ENCODE peak calls at places on chromosome 5, in four cellular contexts. One of them, this sample, is unnamed.

GRCh38 chr5:143055596-143056330 is 285.6 kb downstream of the ARHGAP26 start:
- DNase-seq in PC-3: no peak
- DNase-seq in cardiac fibroblast: peak
- DNase-seq in AG04450: no peak
- DNase-seq in this sample: no peak

GRCh38 chr5:55933377-55934116 is 61.2 kb downstream of the IL6ST start:
- DNase-seq in PC-3: no peak
- DNase-seq in cardiac fibroblast: peak
- DNase-seq in AG04450: no peak
- DNase-seq in this sample: no peak

GRCh38 chr5:170896779-170897178 is 35.0 kb downstream of the RANBP17 start:
- DNase-seq in PC-3: peak
- DNase-seq in cardiac fibroblast: peak
- DNase-seq in AG04450: no peak
- DNase-seq in this sample: no peak

GRCh38 chr5:55923873-55924500 is 70.8 kb downstream of the IL6ST start:
- DNase-seq in PC-3: no peak
- DNase-seq in cardiac fibroblast: no peak
- DNase-seq in AG04450: no peak
- DNase-seq in this sample: no peak

GRCh38 chr5:759781-760362 is 24.7 kb downstream of the ZDHHC11B start:
- DNase-seq in PC-3: no peak
- DNase-seq in cardiac fibroblast: no peak
- DNase-seq in AG04450: no peak
- DNase-seq in this sample: no peak

GRCh38 chr5:41252036-41252435 is 38.7 kb upstream of the C6 start:
- DNase-seq in PC-3: peak
- DNase-seq in cardiac fibroblast: peak
- DNase-seq in AG04450: peak
- DNase-seq in this sample: no peak

GRCh38 chr5:59732301-59732700 is 161.2 kb downstream of the PDE4D start:
- DNase-seq in PC-3: no peak
- DNase-seq in cardiac fibroblast: no peak
- DNase-seq in AG04450: no peak
- DNase-seq in this sample: no peak

GRCh38 chr5:167694562-167694961 is 596.9 kb upstream of the WWC1 start:
- DNase-seq in PC-3: no peak
- DNase-seq in cardiac fibroblast: no peak
- DNase-seq in AG04450: no peak
- DNase-seq in this sample: no peak

GRCh38 chr5:176514244-176514918 is 22.8 kb downstream of the RNF44 start:
- DNase-seq in PC-3: no peak
- DNase-seq in cardiac fibroblast: no peak
- DNase-seq in AG04450: no peak
- DNase-seq in this sample: no peak

GRCh38 chr5:170861855-170862766 is at the start of gene RANBP17:
- DNase-seq in PC-3: peak
- DNase-seq in cardiac fibroblast: peak
- DNase-seq in AG04450: no peak
- DNase-seq in this sample: no peak

GRCh38 chr5:97874491-97874890 is 691.4 kb upstream of the RIOK2 start:
- DNase-seq in PC-3: peak
- DNase-seq in cardiac fibroblast: no peak
- DNase-seq in AG04450: no peak
- DNase-seq in this sample: no peak

GRCh38 chr5:33491941-33492340 is 51.2 kb downstream of the TARS1 start:
- DNase-seq in PC-3: no peak
- DNase-seq in cardiac fibroblast: no peak
- DNase-seq in AG04450: peak
- DNase-seq in this sample: no peak

GRCh38 chr5:42337143-42337542 is 86.1 kb upstream of the GHR start:
- DNase-seq in PC-3: no peak
- DNase-seq in cardiac fibroblast: no peak
- DNase-seq in AG04450: no peak
- DNase-seq in this sample: no peak

GRCh38 chr5:135635471-135635870 is 56.7 kb upstream of the CXCL14 start:
- DNase-seq in PC-3: no peak
- DNase-seq in cardiac fibroblast: no peak
- DNase-seq in AG04450: no peak
- DNase-seq in this sample: no peak

GRCh38 chr5:36720688-36721087 is 114.3 kb downstream of the SLC1A3 start:
- DNase-seq in PC-3: no peak
- DNase-seq in cardiac fibroblast: no peak
- DNase-seq in AG04450: no peak
- DNase-seq in this sample: no peak

GRCh38 chr5:61496406-61497307 is 164.6 kb downstream of the ZSWIM6 start:
- DNase-seq in PC-3: no peak
- DNase-seq in cardiac fibroblast: peak
- DNase-seq in AG04450: no peak
- DNase-seq in this sample: no peak

GRCh38 chr5:106417163-106417562 is 1253.6 kb downstream of the EFNA5 start:
- DNase-seq in PC-3: no peak
- DNase-seq in cardiac fibroblast: no peak
- DNase-seq in AG04450: no peak
- DNase-seq in this sample: no peak

GRCh38 chr5:132096904-132097303 is 23.3 kb downstream of the CSF2 start:
- DNase-seq in PC-3: no peak
- DNase-seq in cardiac fibroblast: no peak
- DNase-seq in AG04450: no peak
- DNase-seq in this sample: no peak

GRCh38 chr5:88761269-88761880 is 121.6 kb downstream of the MEF2C start:
- DNase-seq in PC-3: peak
- DNase-seq in cardiac fibroblast: peak
- DNase-seq in AG04450: no peak
- DNase-seq in this sample: no peak

GRCh38 chr5:157778121-157778805 is 34.8 kb downstream of the LSM11 start:
- DNase-seq in PC-3: peak
- DNase-seq in cardiac fibroblast: peak
- DNase-seq in AG04450: no peak
- DNase-seq in this sample: peak

GRCh38 chr5:1885476-1885755 is 2.7 kb upstream of the IRX4 start:
- DNase-seq in PC-3: no peak
- DNase-seq in cardiac fibroblast: no peak
- DNase-seq in AG04450: no peak
- DNase-seq in this sample: no peak

GRCh38 chr5:52725065-52725746 is 62.5 kb upstream of the ITGA1 start:
- DNase-seq in PC-3: peak
- DNase-seq in cardiac fibroblast: peak
- DNase-seq in AG04450: no peak
- DNase-seq in this sample: peak

GRCh38 chr5:58854396-58854795 is 271.5 kb downstream of the RAB3C start:
- DNase-seq in PC-3: no peak
- DNase-seq in cardiac fibroblast: no peak
- DNase-seq in AG04450: no peak
- DNase-seq in this sample: no peak

GRCh38 chr5:172479034-172479783 is 24.9 kb upstream of the SH3PXD2B start:
- DNase-seq in PC-3: peak
- DNase-seq in cardiac fibroblast: peak
- DNase-seq in AG04450: peak
- DNase-seq in this sample: peak
- H3K4me3 ChIP-seq in PC-3: no peak
- H3K4me3 ChIP-seq in cardiac fibroblast: no peak
- H3K4me3 ChIP-seq in AG04450: no peak
- H3K4me3 ChIP-seq in this sample: no peak

GRCh38 chr5:79133657-79134451 is 22.2 kb downstream of the BHMT start:
- DNase-seq in PC-3: peak
- DNase-seq in cardiac fibroblast: peak
- DNase-seq in AG04450: peak
- DNase-seq in this sample: peak
- H3K4me3 ChIP-seq in PC-3: peak
- H3K4me3 ChIP-seq in cardiac fibroblast: peak
- H3K4me3 ChIP-seq in AG04450: peak
- H3K4me3 ChIP-seq in this sample: peak

GRCh38 chr5:93603711-93604118 is 20.7 kb downstream of the NR2F1 start:
- DNase-seq in PC-3: no peak
- DNase-seq in cardiac fibroblast: no peak
- DNase-seq in AG04450: no peak
- DNase-seq in this sample: no peak

GRCh38 chr5:93606384-93606752 is 23.3 kb downstream of the NR2F1 start:
- DNase-seq in PC-3: no peak
- DNase-seq in cardiac fibroblast: no peak
- DNase-seq in AG04450: no peak
- DNase-seq in this sample: no peak

GRCh38 chr5:93602261-93603149 is 19.5 kb downstream of the NR2F1 start:
- DNase-seq in PC-3: peak
- DNase-seq in cardiac fibroblast: no peak
- DNase-seq in AG04450: no peak
- DNase-seq in this sample: no peak

GRCh38 chr5:93603191-93603590 is 20.2 kb downstream of the NR2F1 start:
- DNase-seq in PC-3: no peak
- DNase-seq in cardiac fibroblast: no peak
- DNase-seq in AG04450: no peak
- DNase-seq in this sample: no peak

DNA sequence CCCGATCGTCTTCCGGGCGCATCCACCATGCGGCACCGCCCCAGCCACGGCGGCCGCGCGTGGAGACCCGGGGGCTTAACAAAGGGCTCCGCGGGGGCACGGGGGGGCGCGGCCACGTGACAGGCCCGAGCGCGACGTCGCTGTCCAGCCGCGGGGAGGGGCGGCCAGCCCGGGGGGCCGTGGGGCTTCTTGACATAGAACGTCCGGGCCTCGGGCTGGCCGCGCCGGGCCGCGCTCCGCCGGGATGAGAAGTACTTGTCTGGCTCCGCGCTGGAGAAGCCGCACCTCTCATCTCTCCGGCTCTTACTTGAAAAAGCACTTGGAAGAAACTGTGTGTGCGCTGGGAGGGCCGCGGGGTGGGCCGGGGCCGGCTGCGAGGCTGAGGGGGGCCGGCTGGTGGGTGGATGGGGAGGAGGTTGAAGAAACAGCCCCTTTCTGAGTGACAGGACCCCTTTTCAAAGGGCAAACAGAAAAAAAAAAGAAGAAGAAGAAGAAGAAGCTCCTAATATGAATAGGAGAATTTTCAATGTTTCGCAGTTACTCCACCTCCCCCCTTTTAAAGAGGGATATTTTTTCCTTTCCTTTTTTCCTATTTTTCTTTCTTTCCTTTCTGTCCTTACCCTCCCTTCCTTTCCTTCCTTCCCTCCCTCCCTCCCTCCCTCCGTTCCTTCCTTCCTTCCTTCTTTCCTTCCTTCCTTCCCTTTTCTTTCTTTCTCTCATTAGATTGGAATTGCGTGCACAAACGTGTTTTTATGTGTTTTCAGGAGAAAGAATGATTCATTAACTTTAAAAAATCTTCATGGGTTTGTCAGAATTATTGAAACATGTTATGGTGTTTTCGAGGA is 21.3 kb downstream of the NR2F1 start:
- DNase-seq in PC-3: no peak
- DNase-seq in cardiac fibroblast: peak
- DNase-seq in AG04450: no peak
- DNase-seq in this sample: no peak
- H3K4me3 ChIP-seq in PC-3: no peak
- H3K4me3 ChIP-seq in cardiac fibroblast: peak
- H3K4me3 ChIP-seq in AG04450: peak
- H3K4me3 ChIP-seq in this sample: no peak

GRCh38 chr5:73998496-73998895 is 372.5 kb downstream of the ARHGEF28 start:
- DNase-seq in PC-3: no peak
- DNase-seq in cardiac fibroblast: peak
- DNase-seq in AG04450: no peak
- DNase-seq in this sample: no peak
- H3K4me3 ChIP-seq in PC-3: no peak
- H3K4me3 ChIP-seq in cardiac fibroblast: no peak
- H3K4me3 ChIP-seq in AG04450: no peak
- H3K4me3 ChIP-seq in this sample: no peak

DNA sequence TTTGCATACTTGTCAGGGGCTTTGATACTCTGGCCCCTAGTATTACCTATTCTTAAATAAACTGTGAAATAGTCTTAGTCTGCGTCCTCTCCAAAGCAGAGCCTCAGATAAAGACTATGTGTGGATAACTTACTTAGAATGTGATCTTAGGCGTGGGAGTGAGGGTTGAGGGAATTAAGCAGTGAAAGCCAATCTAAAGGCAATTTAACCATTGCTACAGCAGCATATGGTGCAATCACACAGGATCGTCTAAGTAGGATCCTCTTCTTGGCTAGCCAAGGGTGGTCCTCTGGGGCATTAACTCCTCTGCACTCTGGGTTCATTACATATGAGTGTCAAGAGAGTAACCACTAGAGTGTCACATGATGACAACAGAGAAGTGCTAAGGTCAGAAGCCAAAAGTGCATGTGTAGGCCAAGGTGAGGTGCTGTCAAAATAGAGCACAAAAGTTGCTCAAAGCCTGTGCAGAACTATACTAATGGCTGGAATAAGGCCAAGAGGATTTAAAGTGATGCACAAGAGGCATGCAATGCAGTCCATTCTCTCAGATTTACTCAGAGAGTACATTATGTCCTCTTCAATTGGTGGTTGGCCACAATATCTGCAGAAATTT is 274.5 kb upstream of the SEMA6A start:
- DNase-seq in PC-3: no peak
- DNase-seq in cardiac fibroblast: no peak
- DNase-seq in AG04450: no peak
- DNase-seq in this sample: no peak
- H3K4me3 ChIP-seq in PC-3: no peak
- H3K4me3 ChIP-seq in cardiac fibroblast: no peak
- H3K4me3 ChIP-seq in AG04450: no peak
- H3K4me3 ChIP-seq in this sample: no peak

DNA sequence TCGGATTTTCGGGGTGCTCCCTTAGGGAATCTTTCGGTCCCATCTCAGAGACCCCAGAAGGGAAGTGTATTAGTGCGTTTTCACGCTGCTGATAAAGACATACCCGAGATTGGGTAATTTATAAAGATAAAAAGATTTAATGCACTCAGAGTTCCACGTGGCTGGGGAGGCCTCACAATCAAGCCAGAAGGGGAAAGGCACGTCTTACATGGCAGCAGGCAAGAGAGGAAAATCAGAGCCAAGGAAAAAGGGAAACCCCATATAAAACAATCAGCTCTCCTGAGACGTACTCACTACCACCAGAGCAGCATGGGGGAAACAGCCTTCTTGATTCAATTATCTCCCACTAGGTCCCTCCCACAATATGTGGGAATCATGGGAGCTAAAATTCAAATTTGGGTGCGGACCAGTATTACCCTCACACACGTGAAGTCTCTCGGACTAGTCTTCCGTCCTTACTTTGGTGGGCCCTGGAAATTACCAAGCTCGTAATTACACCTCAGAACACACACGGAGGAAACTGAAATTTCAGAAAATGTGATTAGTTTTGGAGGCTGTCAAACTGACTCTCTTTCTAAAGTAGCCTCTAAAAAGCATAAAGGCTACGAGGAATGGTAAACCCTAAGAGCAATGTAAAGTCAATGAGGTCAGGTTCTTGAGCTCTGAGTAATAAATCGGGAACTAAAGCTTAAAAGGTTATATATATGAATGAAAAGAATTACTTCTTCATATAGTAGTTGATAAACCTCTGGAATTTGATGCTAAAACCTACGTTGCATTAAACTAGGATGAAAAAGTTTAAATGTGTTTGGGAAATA is 699 bp upstream of the FEM1C start:
- DNase-seq in PC-3: no peak
- DNase-seq in cardiac fibroblast: no peak
- DNase-seq in AG04450: no peak
- DNase-seq in this sample: no peak
- H3K4me3 ChIP-seq in PC-3: peak
- H3K4me3 ChIP-seq in cardiac fibroblast: no peak
- H3K4me3 ChIP-seq in AG04450: peak
- H3K4me3 ChIP-seq in this sample: peak